ENCODE peak calls at places on chromosome 2, in five cellular contexts. J is AG04449, D is cardiac muscle cell, E is hepatocyte, Z is cardiac fibroblast. B is an unnamed sample.

GRCh38 chr2:64485961-64486360 is 32.0 kb downstream of the LGALSL start:
- DNase-seq in J (no peak), D (no peak), E (no peak), Z (peak), B (no peak)

GRCh38 chr2:173898178-173898668 is 67.0 kb downstream of the SP3 start:
- DNase-seq in J (no peak), D (no peak), E (no peak), Z (peak), B (no peak)

GRCh38 chr2:174124171-174124570 is 124.2 kb downstream of the OLA1 start:
- DNase-seq in J (no peak), D (peak), E (no peak), Z (no peak), B (no peak)

GRCh38 chr2:173716458-173717052 is 248.6 kb downstream of the SP3 start:
- DNase-seq in J (no peak), D (no peak), E (no peak), Z (no peak), B (no peak)

GRCh38 chr2:185618630-185619029 is 120.0 kb upstream of the FSIP2 start:
- DNase-seq in J (no peak), D (peak), E (peak), Z (no peak), B (no peak)

GRCh38 chr2:127398239-127398590 is 10.4 kb upstream of the MAP3K2 start:
- DNase-seq in J (peak), D (no peak), E (peak), Z (peak), B (peak)

GRCh38 chr2:23418490-23418911 is 33.5 kb downstream of the KLHL29 start:
- DNase-seq in J (peak), D (no peak), E (peak), Z (peak), B (peak)

GRCh38 chr2:212147921-212148513 is 390.6 kb downstream of the ERBB4 start:
- DNase-seq in J (no peak), D (peak), E (peak), Z (peak), B (no peak)

GRCh38 chr2:236402016-236402784 is 138.0 kb upstream of the ASB18 start:
- DNase-seq in J (no peak), D (no peak), E (no peak), Z (no peak), B (peak)

GRCh38 chr2:136310005-136310495 is 192.1 kb upstream of the CXCR4 start:
- DNase-seq in J (no peak), D (peak), E (no peak), Z (no peak), B (no peak)

GRCh38 chr2:233353101-233353768 is 1.1 kb upstream of the DGKD start:
- DNase-seq in J (no peak), D (no peak), E (peak), Z (no peak), B (no peak)

GRCh38 chr2:241443486-241444223 is 64.7 kb downstream of the STK25 start:
- DNase-seq in J (no peak), D (no peak), E (no peak), Z (peak), B (no peak)

GRCh38 chr2:8119782-8120551 is 561.9 kb upstream of the ID2 start:
- DNase-seq in J (no peak), D (no peak), E (peak), Z (peak), B (no peak)

GRCh38 chr2:36453652-36454051 is 98.1 kb downstream of the CRIM1 start:
- DNase-seq in J (no peak), D (no peak), E (no peak), Z (peak), B (no peak)

GRCh38 chr2:131483981-131484505 is 8.1 kb downstream of the TUBA3D start:
- DNase-seq in J (no peak), D (no peak), E (no peak), Z (no peak), B (no peak)

GRCh38 chr2:237746302-237747080 is 52.1 kb upstream of the RBM44 start:
- DNase-seq in J (no peak), D (no peak), E (no peak), Z (no peak), B (no peak)

GRCh38 chr2:53424902-53425301 is 342.7 kb upstream of the CHAC2 start:
- DNase-seq in J (no peak), D (no peak), E (no peak), Z (no peak), B (no peak)

GRCh38 chr2:47747878-47748277 is 35.1 kb upstream of the MSH6 start:
- DNase-seq in J (no peak), D (no peak), E (no peak), Z (no peak), B (no peak)

GRCh38 chr2:231260442-231260841 is 62.0 kb downstream of the ARMC9 start:
- DNase-seq in J (no peak), D (no peak), E (no peak), Z (peak), B (no peak)

GRCh38 chr2:70991142-70991541 is 3.5 kb downstream of the TEX261 start:
- DNase-seq in J (no peak), D (no peak), E (peak), Z (no peak), B (no peak)

GRCh38 chr2:55519908-55520885 is 679 bp downstream of the CFAP36 start:
- DNase-seq in J (no peak), D (peak), E (peak), Z (peak), B (no peak)

GRCh38 chr2:138180691-138181386 is 216.6 kb downstream of the HNMT start:
- DNase-seq in J (no peak), D (peak), E (no peak), Z (peak), B (no peak)

GRCh38 chr2:43158259-43158880 is 68.0 kb downstream of the ZFP36L2 start:
- DNase-seq in J (peak), D (no peak), E (peak), Z (peak), B (no peak)

GRCh38 chr2:112958428-112959108 is 19.2 kb upstream of the IL36G start:
- DNase-seq in J (no peak), D (peak), E (peak), Z (peak), B (peak)

GRCh38 chr2:227106845-227107759 is 56.9 kb downstream of the COL4A4 start:
- DNase-seq in J (no peak), D (peak), E (peak), Z (peak), B (peak)

GRCh38 chr2:179031731-179032408 is 18.1 kb downstream of the CCDC141 start:
- DNase-seq in J (peak), D (no peak), E (peak), Z (peak), B (no peak)

GRCh38 chr2:127586746-127587295 is 51.3 kb downstream of the MYO7B start:
- DNase-seq in J (no peak), D (no peak), E (no peak), Z (no peak), B (peak)

GRCh38 chr2:121085801-121086200 is 199.2 kb downstream of the TFCP2L1 start:
- DNase-seq in J (no peak), D (peak), E (no peak), Z (no peak), B (no peak)
- TF ChIP-seq CTCF in J (no peak), D (no peak), E (no peak), Z (no peak), B (no peak)

GRCh38 chr2:224038049-224038829 is 847 bp downstream of the SERPINE2 start:
- DNase-seq in J (no peak), D (peak), E (peak), Z (peak), B (no peak)
- TF ChIP-seq CTCF in J (no peak), D (no peak), E (no peak), Z (peak), B (peak)

GRCh38 chr2:31193066-31193396 is 24.3 kb downstream of the CAPN14 start:
- DNase-seq in J (no peak), D (peak), E (no peak), Z (no peak), B (peak)
- TF ChIP-seq CTCF in J (no peak), D (no peak), E (no peak), Z (no peak), B (no peak)

GRCh38 chr2:151945186-151945585 is 117.0 kb upstream of the ARL5A start:
- DNase-seq in J (no peak), D (no peak), E (no peak), Z (no peak), B (no peak)

GRCh38 chr2:151945602-151946001 is 117.4 kb upstream of the ARL5A start:
- DNase-seq in J (no peak), D (no peak), E (no peak), Z (no peak), B (no peak)

GRCh38 chr2:151947524-151948165 is 119.4 kb upstream of the ARL5A start:
- DNase-seq in J (no peak), D (no peak), E (no peak), Z (peak), B (no peak)

GRCh38 chr2:151943461-151943860 is 115.2 kb upstream of the ARL5A start:
- DNase-seq in J (no peak), D (no peak), E (no peak), Z (no peak), B (no peak)

DNA sequence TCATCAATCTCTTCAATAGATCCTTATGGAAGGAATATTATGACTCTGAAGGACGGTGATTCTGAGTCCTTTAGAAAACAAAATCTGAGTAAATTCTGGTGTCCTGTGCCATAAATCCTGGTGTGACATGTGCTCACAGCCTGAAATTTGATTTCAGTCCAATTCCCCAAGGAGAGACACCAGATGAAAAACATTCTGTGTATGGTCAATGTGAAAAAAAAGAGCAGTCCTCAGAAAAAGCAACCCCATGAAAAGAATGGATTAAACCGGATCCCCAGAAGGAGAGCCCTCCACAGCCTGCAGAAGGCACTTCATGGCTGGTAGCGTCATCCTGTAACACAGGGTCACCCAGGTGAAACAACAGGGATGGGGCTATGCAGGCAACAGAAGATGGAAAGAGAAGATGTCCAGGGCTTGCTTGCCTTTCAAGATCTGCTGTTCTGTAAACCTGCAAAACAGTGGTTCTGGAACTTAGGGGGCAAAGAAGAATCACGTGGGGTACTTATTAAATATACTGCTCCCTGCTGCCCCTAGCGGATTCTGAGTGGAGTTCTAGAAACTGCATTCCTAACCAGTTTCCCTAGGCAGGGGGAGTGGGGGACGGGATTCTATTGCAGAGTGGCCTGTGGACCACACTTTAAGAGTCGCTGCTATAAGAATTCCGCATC is 118.8 kb upstream of the ARL5A start:
- DNase-seq in J (no peak), D (peak), E (peak), Z (peak), B (no peak)
- TF ChIP-seq CTCF in J (peak), D (peak), E (peak), Z (peak), B (peak)

GRCh38 chr2:96815326-96816126 is 542 bp upstream of the CNNM3 start:
- DNase-seq in J (no peak), D (no peak), E (peak), Z (peak), B (no peak)

GRCh38 chr2:96819101-96819875 is 3.2 kb downstream of the CNNM3 start:
- DNase-seq in J (no peak), D (peak), E (peak), Z (no peak), B (no peak)

GRCh38 chr2:96817882-96818281 is 1.8 kb downstream of the CNNM3 start:
- DNase-seq in J (no peak), D (no peak), E (no peak), Z (no peak), B (no peak)

GRCh38 chr2:96816836-96817702 is 1.0 kb downstream of the CNNM3 start:
- DNase-seq in J (no peak), D (no peak), E (no peak), Z (peak), B (no peak)

GRCh38 chr2:96816127-96816835 is at the start of gene CNNM3:
- DNase-seq in J (peak), D (peak), E (peak), Z (peak), B (peak)
- TF ChIP-seq CTCF in J (peak), D (peak), E (peak), Z (peak), B (peak)